ENCODE peak calls at places on chromosome 6, in nine cellular contexts. P, W, F, O, U, R, X, H and K are unnamed samples.

GRCh38 chr6:158125271-158125670 is 42.8 kb downstream of the SERAC1 start:
- DNase-seq in P (no peak), W (no peak), F (no peak), O (no peak), U (no peak), R (no peak), X (no peak), H (no peak), K (no peak)

GRCh38 chr6:78629154-78629721 is 238.1 kb upstream of the IRAK1BP1 start:
- DNase-seq in P (no peak), W (no peak), F (peak), O (peak), U (no peak), R (peak), X (no peak), H (peak), K (no peak)

GRCh38 chr6:20712011-20712410 is 177.8 kb downstream of the CDKAL1 start:
- DNase-seq in P (no peak), W (no peak), F (no peak), O (no peak), U (no peak), R (no peak), X (no peak), H (peak), K (no peak)

GRCh38 chr6:63675138-63675537 is 39.5 kb downstream of the PHF3 start:
- DNase-seq in P (no peak), W (no peak), F (no peak), O (no peak), U (no peak), R (no peak), X (no peak), H (no peak), K (no peak)

GRCh38 chr6:140017470-140017869 is 643.0 kb upstream of the CITED2 start:
- DNase-seq in P (no peak), W (no peak), F (no peak), O (no peak), U (no peak), R (no peak), X (no peak), H (no peak), K (no peak)

GRCh38 chr6:15956205-15957106 is 172.4 kb upstream of the MYLIP start:
- DNase-seq in P (no peak), W (no peak), F (no peak), O (no peak), U (peak), R (no peak), X (no peak), H (peak), K (no peak)

GRCh38 chr6:29723666-29724588 is 693 bp downstream of the HLA-F start:
- DNase-seq in P (peak), W (peak), F (peak), O (peak), U (peak), R (no peak), X (no peak), H (no peak), K (no peak)

GRCh38 chr6:111796310-111796918 is 76.8 kb downstream of the FYN start:
- DNase-seq in P (no peak), W (no peak), F (no peak), O (no peak), U (no peak), R (no peak), X (no peak), H (no peak), K (no peak)

GRCh38 chr6:143271024-143271423 is 179.5 kb downstream of the ADAT2 start:
- DNase-seq in P (no peak), W (no peak), F (peak), O (no peak), U (peak), R (peak), X (no peak), H (peak), K (peak)

GRCh38 chr6:78192057-78192456 is 539.2 kb downstream of the MEI4 start:
- DNase-seq in P (no peak), W (no peak), F (no peak), O (no peak), U (no peak), R (no peak), X (no peak), H (no peak), K (no peak)